ENCODE peak calls at places on chromosome 4, in six cellular contexts. J, G, X, N, A and C are unnamed samples.

GRCh38 chr4:159946983-159947645 is 844.2 kb downstream of the RAPGEF2 start:
- DNase-seq in J (no peak), G (peak), X (peak), N (no peak), A (peak), C (no peak)

GRCh38 chr4:124745988-124746801 is 33.7 kb upstream of the ANKRD50 start:
- DNase-seq in J (no peak), G (no peak), X (no peak), N (no peak), A (no peak), C (no peak)

GRCh38 chr4:6566582-6567190 is 8.3 kb upstream of the MAN2B2 start:
- DNase-seq in J (no peak), G (no peak), X (no peak), N (no peak), A (no peak), C (no peak)

GRCh38 chr4:74376888-74377483 is 12.0 kb downstream of the EREG start:
- DNase-seq in J (no peak), G (peak), X (peak), N (no peak), A (no peak), C (no peak)

GRCh38 chr4:120865985-120866384 is 56.5 kb downstream of the PRDM5 start:
- DNase-seq in J (no peak), G (peak), X (no peak), N (no peak), A (peak), C (no peak)

GRCh38 chr4:5511791-5512190 is 196.6 kb downstream of the EVC2 start:
- DNase-seq in J (no peak), G (peak), X (no peak), N (no peak), A (no peak), C (no peak)

GRCh38 chr4:177302371-177303100 is 7.1 kb upstream of the NEIL3 start:
- DNase-seq in J (no peak), G (peak), X (no peak), N (no peak), A (no peak), C (no peak)

GRCh38 chr4:134057356-134057755 is 144.2 kb downstream of the PABPC4L start:
- DNase-seq in J (no peak), G (no peak), X (no peak), N (no peak), A (no peak), C (no peak)

GRCh38 chr4:2745981-2746806 is 9.9 kb downstream of the TNIP2 start:
- DNase-seq in J (peak), G (peak), X (peak), N (no peak), A (peak), C (peak)

GRCh38 chr4:79249879-79250503 is 75.9 kb downstream of the NAA11 start:
- DNase-seq in J (no peak), G (no peak), X (no peak), N (no peak), A (no peak), C (no peak)

GRCh38 chr4:70715097-70715496 is 6.7 kb upstream of the RUFY3 start:
- DNase-seq in J (no peak), G (peak), X (no peak), N (no peak), A (peak), C (no peak)

GRCh38 chr4:107699466-107700206 is 20.4 kb downstream of the PAPSS1 start:
- DNase-seq in J (no peak), G (peak), X (no peak), N (no peak), A (no peak), C (no peak)

GRCh38 chr4:148173397-148174017 is 268.7 kb downstream of the NR3C2 start:
- DNase-seq in J (no peak), G (peak), X (no peak), N (no peak), A (no peak), C (no peak)

GRCh38 chr4:152460488-152460887 is 75.4 kb downstream of the FBXW7 start:
- DNase-seq in J (no peak), G (peak), X (no peak), N (no peak), A (peak), C (no peak)

GRCh38 chr4:147136308-147136707 is 190.6 kb upstream of the TTC29 start:
- DNase-seq in J (no peak), G (peak), X (no peak), N (no peak), A (no peak), C (no peak)

DNA sequence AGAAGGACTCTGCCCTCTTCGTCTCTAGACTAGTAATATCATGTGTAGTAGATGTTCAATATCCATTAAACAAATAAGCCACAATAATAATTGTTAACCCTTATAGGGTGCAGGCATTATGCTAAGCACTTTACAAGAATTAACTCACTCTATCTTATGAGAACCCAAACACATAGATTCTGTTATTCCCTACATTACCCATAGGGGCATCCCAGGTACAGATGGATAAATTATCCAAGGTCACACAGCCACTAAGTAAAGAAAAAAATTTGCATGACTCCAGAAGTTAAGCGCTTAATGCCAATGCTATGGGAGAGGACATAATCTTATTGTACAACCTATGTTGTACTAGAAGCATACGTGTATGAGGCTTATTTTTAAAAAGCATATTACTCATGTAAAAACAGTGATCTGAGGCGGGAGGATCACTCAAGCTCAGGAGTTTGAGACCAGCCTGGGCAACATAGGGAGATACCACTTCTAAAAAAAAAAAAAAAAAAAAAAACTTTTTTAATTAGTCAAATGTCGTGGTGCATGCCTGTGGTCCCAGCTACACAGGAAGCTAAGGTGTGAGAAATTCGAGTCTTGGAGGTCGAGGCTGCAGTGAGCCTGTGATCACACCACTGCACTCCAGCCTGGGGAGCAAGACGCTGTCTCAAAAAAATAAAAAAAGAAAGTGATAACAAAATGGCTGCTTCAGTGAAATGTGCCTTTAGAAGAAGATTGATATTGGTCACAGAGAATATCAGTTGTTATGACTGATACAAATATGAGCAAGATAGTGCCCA is 13.6 kb downstream of the LDB2 start:
- DNase-seq in J (no peak), G (no peak), X (no peak), N (no peak), A (no peak), C (no peak)
- TF ChIP-seq CTCF in J (no peak), G (no peak), X (no peak), N (peak), A (peak), C (no peak)

GRCh38 chr4:1499465-1499864 is 93.2 kb upstream of the NKX1-1 start:
- DNase-seq in J (no peak), G (no peak), X (no peak), N (peak), A (no peak), C (no peak)
- TF ChIP-seq CTCF in J (no peak), G (no peak), X (no peak), N (no peak), A (no peak), C (no peak)

DNA sequence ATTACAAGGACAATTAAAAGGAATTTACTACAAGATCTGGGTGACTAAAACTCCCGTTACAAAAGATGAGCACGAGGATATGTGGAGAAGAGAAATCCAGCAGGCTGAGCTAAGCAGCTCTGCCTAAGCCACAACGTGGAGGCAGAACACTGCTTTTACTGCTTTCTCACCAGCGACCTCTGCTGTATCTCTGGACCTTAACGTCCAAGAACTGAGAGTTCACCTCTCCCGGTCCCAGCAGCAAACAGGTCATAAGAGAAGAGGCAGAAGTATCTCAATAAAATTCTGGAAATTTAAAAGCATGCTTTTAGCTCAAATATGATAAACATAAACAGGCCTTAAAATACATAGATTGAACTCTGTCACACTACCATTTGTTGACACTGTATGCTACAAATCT is 81.0 kb downstream of the ADGRA3 start:
- DNase-seq in J (no peak), G (peak), X (no peak), N (peak), A (peak), C (no peak)
- TF ChIP-seq CTCF in J (no peak), G (peak), X (peak), N (peak), A (peak), C (no peak)

GRCh38 chr4:41217373-41217772 is 3.0 kb upstream of the APBB2 start:
- DNase-seq in J (no peak), G (no peak), X (no peak), N (no peak), A (no peak), C (no peak)

GRCh38 chr4:41215155-41215554 is 813 bp upstream of the APBB2 start:
- DNase-seq in J (no peak), G (no peak), X (no peak), N (peak), A (no peak), C (no peak)

GRCh38 chr4:41217020-41217333 is 2.6 kb upstream of the APBB2 start:
- DNase-seq in J (no peak), G (no peak), X (no peak), N (no peak), A (no peak), C (no peak)

GRCh38 chr4:41215969-41216293 is 1.6 kb upstream of the APBB2 start:
- DNase-seq in J (no peak), G (no peak), X (no peak), N (no peak), A (no peak), C (no peak)

GRCh38 chr4:41216294-41217019 is 2.1 kb upstream of the APBB2 start:
- DNase-seq in J (peak), G (peak), X (peak), N (peak), A (no peak), C (no peak)
- TF ChIP-seq CTCF in J (peak), G (no peak), X (peak), N (peak), A (peak), C (no peak)

GRCh38 chr4:168633071-168633470 is 136.2 kb downstream of the PALLD start:
- DNase-seq in J (no peak), G (peak), X (peak), N (no peak), A (no peak), C (no peak)

GRCh38 chr4:168630445-168631187 is 133.8 kb downstream of the PALLD start:
- DNase-seq in J (no peak), G (peak), X (peak), N (no peak), A (no peak), C (no peak)

GRCh38 chr4:168629561-168629960 is 132.7 kb downstream of the PALLD start:
- DNase-seq in J (no peak), G (no peak), X (no peak), N (no peak), A (no peak), C (no peak)

GRCh38 chr4:168632246-168632832 is 135.5 kb downstream of the PALLD start:
- DNase-seq in J (no peak), G (peak), X (no peak), N (peak), A (no peak), C (no peak)

DNA sequence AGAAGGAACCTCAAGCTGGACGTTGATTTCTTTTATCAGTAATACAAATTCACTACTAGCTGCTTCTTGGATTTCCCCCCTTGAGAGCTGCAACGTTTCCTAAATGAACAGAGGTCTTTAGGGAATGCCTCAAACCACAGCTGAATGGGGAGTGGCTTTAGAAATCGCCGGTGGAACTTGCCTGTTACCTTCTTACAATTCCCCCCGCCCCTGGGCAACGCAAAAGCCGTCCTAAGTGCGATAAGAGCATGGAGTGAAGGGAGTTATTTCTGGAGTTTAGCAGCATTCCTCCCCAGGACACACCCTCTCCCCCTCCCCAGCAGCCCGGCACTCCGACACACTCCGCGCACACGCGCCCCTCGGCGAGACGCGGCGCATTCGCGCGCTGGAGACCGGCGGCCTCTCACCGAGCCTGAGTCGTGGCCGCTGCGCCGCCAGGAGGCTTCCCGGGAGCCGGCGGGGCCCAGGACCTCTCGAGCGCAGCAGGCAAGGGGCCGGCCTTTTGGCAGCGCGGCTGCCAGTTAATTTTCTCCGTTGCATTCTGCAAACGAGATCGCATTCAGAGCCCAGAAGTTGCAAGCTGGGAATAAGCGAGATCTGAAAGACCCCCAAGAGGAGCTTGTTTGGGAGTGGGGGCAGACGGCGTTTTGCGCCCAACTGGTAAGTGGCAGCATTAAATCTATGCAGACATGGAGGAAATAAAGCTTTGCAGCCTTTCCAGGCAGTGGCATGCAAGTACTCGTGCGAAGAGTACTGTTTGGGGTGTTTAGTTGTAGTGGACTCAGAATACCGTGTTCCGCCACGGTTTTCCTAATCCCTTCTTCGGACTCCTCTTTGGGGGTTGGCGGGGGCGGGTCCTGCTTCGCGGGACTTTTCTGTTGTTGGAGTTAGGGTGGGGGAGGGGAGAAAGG is 134.6 kb downstream of the PALLD start:
- DNase-seq in J (peak), G (peak), X (peak), N (peak), A (no peak), C (no peak)
- TF ChIP-seq CTCF in J (peak), G (peak), X (peak), N (peak), A (peak), C (no peak)

GRCh38 chr4:53613428-53613827 is 22.1 kb upstream of the LNX1 start:
- DNase-seq in J (no peak), G (no peak), X (no peak), N (no peak), A (no peak), C (no peak)

GRCh38 chr4:53618321-53618720 is 27.0 kb upstream of the LNX1 start:
- DNase-seq in J (no peak), G (no peak), X (no peak), N (no peak), A (no peak), C (no peak)

GRCh38 chr4:53616219-53616618 is 24.9 kb upstream of the LNX1 start:
- DNase-seq in J (no peak), G (no peak), X (no peak), N (no peak), A (no peak), C (no peak)

GRCh38 chr4:53617101-53617680 is 25.9 kb upstream of the LNX1 start:
- DNase-seq in J (no peak), G (no peak), X (no peak), N (no peak), A (no peak), C (no peak)

GRCh38 chr4:53614616-53615015 is 23.3 kb upstream of the LNX1 start:
- DNase-seq in J (no peak), G (no peak), X (no peak), N (peak), A (no peak), C (no peak)
- TF ChIP-seq CTCF in J (no peak), G (no peak), X (no peak), N (peak), A (peak), C (no peak)

GRCh38 chr4:10619220-10619619 is 65.3 kb downstream of the CLNK start:
- DNase-seq in J (no peak), G (peak), X (no peak), N (no peak), A (no peak), C (no peak)
- TF ChIP-seq CTCF in J (no peak), G (no peak), X (no peak), N (no peak), A (no peak), C (no peak)

GRCh38 chr4:52665592-52665991 is 6.5 kb upstream of the USP46 start:
- DNase-seq in J (no peak), G (peak), X (no peak), N (no peak), A (no peak), C (no peak)

GRCh38 chr4:52670121-52670520 is 11.0 kb upstream of the USP46 start:
- DNase-seq in J (no peak), G (no peak), X (no peak), N (no peak), A (no peak), C (no peak)

GRCh38 chr4:52670739-52671138 is 11.6 kb upstream of the USP46 start:
- DNase-seq in J (no peak), G (no peak), X (no peak), N (no peak), A (no peak), C (no peak)
- TF ChIP-seq CTCF in J (no peak), G (no peak), X (no peak), N (peak), A (no peak), C (no peak)

GRCh38 chr4:113979157-113979972 is at the start of gene ARSJ:
- DNase-seq in J (peak), G (peak), X (peak), N (peak), A (no peak), C (peak)
- TF ChIP-seq CTCF in J (no peak), G (peak), X (peak), N (peak), A (peak), C (no peak)